ENCODE peak calls at places on chromosomes 3 and 15, in nine cellular contexts. E, Z, V, B, Q, A, X, W and O are unnamed samples.
A peak's percentile ranks its signal among the peaks of the same experiment; 100 is the strongest.

GRCh38 chr3:188218571-188218970 is 64.6 kb downstream of the LPP start:
- DNase-seq in X (no peak), W (no peak), A (no peak), Z (no peak), B (no peak), E (no peak), V (no peak), Q (no peak), O (no peak)

GRCh38 chr3:58526124-58526957 is 10.6 kb downstream of the ACOX2 start:
- DNase-seq in V (peak; percentile 96), B (peak; percentile 89), X (no peak), Z (peak; percentile 94), A (peak; percentile 94), Q (peak; percentile 91), W (no peak), E (no peak), O (peak; percentile 96)

GRCh38 chr15:55897560-55898336 is 95.7 kb downstream of the NEDD4 start:
- DNase-seq in X (no peak), V (peak; percentile 62), Z (peak; percentile 61), E (no peak), Q (peak; percentile 73), A (peak; percentile 51), W (no peak), B (peak; percentile 20), O (peak; percentile 73)

GRCh38 chr3:195247863-195248189 is 23.1 kb downstream of the XXYLT1 start:
- DNase-seq in Z (no peak), A (no peak), Q (no peak), W (no peak), E (no peak), X (peak; percentile 24), B (no peak), V (no peak), O (no peak)

GRCh38 chr15:96332854-96333193 is 2.3 kb downstream of the NR2F2 start:
- DNase-seq in X (no peak), Z (no peak), E (no peak), Q (peak; percentile 54), V (peak; percentile 31), B (no peak), A (peak; percentile 44), W (no peak), O (peak; percentile 30)

GRCh38 chr3:172675371-172676193 is 35.3 kb downstream of the NCEH1 start:
- DNase-seq in Q (peak; percentile 74), E (no peak), V (peak; percentile 69), W (no peak), A (peak; percentile 41), Z (peak; percentile 65), B (peak; percentile 30), X (no peak), O (peak; percentile 77)

GRCh38 chr3:112027839-112028238 is 6.7 kb upstream of the TMPRSS7 start:
- DNase-seq in B (no peak), W (no peak), V (no peak), Z (no peak), E (no peak), A (no peak), Q (no peak), X (no peak), O (peak; percentile 18)

GRCh38 chr3:32375596-32375930 is 16.1 kb upstream of the CMTM7 start:
- DNase-seq in W (no peak), B (no peak), Q (no peak), A (no peak), V (no peak), E (no peak), X (no peak), Z (no peak), O (peak; percentile 88)

GRCh38 chr3:188153498-188153948 is 434 bp upstream of the LPP start:
- DNase-seq in Q (peak; percentile 95), X (peak; percentile 91), V (peak; percentile 90), E (no peak), B (peak; percentile 94), A (peak; percentile 96), Z (peak; percentile 97), W (no peak), O (peak; percentile 97)

GRCh38 chr3:149473991-149474819 is at the start of gene TM4SF4:
- DNase-seq in X (no peak), Z (no peak), Q (no peak), A (no peak), E (no peak), V (no peak), W (no peak), B (no peak), O (no peak)

GRCh38 chr3:71542548-71543370 is 40.8 kb downstream of the FOXP1 start:
- DNase-seq in W (peak; percentile 60), B (peak; percentile 94), E (no peak), A (peak; percentile 96), Q (peak; percentile 96), V (peak; percentile 92), X (peak; percentile 86), Z (peak; percentile 92), O (peak; percentile 89)

GRCh38 chr3:11522398-11522715 is 121.4 kb downstream of the VGLL4 start:
- DNase-seq in Z (peak; percentile 63), Q (no peak), W (no peak), B (no peak), A (peak; percentile 35), X (no peak), V (peak; percentile 32), E (no peak), O (no peak)

GRCh38 chr15:37015025-37015424 is 85.3 kb downstream of the MEIS2 start:
- DNase-seq in A (peak; percentile 90), V (peak; percentile 88), Q (peak; percentile 80), B (peak; percentile 91), Z (no peak), W (no peak), X (no peak), E (no peak), O (peak; percentile 82)

GRCh38 chr3:77898621-77899020 is 858.7 kb downstream of the ROBO2 start:
- DNase-seq in A (no peak), Z (no peak), W (no peak), V (no peak), X (no peak), B (no peak), Q (no peak), E (no peak), O (no peak)

GRCh38 chr3:152113992-152114651 is 154.6 kb upstream of the MBNL1 start:
- DNase-seq in E (no peak), V (no peak), Z (peak; percentile 28), Q (peak; percentile 82), B (no peak), A (no peak), X (no peak), W (no peak), O (no peak)

GRCh38 chr3:120544361-120544760 is 51.8 kb upstream of the NDUFB4 start:
- DNase-seq in Z (no peak), Q (no peak), A (no peak), W (no peak), V (no peak), B (no peak), E (no peak), X (no peak), O (no peak)
- TF ChIP-seq CTCF in Z (no peak), Q (no peak), A (no peak), W (no peak), V (no peak), B (no peak), E (no peak), X (no peak), O (no peak)

GRCh38 chr15:31361764-31362120 is 35.1 kb downstream of the KLF13 start:
- DNase-seq in W (no peak), E (no peak), A (no peak), B (no peak), X (no peak), Q (no peak), V (no peak), Z (no peak), O (peak; percentile 25)
- H3K4me3 ChIP-seq in W (no peak overlapping the region), E (peak overlapping the region; percentile 43), A (no peak overlapping the region), B (no peak overlapping the region), X (no peak overlapping the region), Q (no peak overlapping the region), V (no peak overlapping the region), Z (no peak overlapping the region), O (no peak overlapping the region)

GRCh38 chr15:53346583-53346982 is 412.9 kb downstream of the WDR72 start:
- DNase-seq in V (no peak), A (no peak), E (no peak), W (no peak), Z (no peak), B (no peak), X (no peak), Q (no peak), O (no peak)

GRCh38 chr15:53354905-53355304 is 404.6 kb downstream of the WDR72 start:
- DNase-seq in E (no peak), W (no peak), X (no peak), A (no peak), Q (no peak), V (no peak), Z (no peak), B (no peak), O (no peak)

GRCh38 chr15:53351373-53351772 is 408.1 kb downstream of the WDR72 start:
- DNase-seq in E (no peak), X (no peak), V (no peak), Q (no peak), Z (no peak), A (no peak), W (no peak), B (no peak), O (no peak)
- TF ChIP-seq CTCF in E (no peak), X (no peak), V (no peak), Q (no peak), Z (no peak), A (no peak), W (no peak), B (no peak), O (no peak)

GRCh38 chr3:121769246-121769645 is 19.7 kb upstream of the GOLGB1 start:
- DNase-seq in E (no peak), X (no peak), Q (no peak), W (no peak), Z (no peak), V (no peak), A (no peak), B (no peak), O (no peak)
- H3K4me3 ChIP-seq in E (no peak overlapping the region), X (no peak overlapping the region), Q (no peak overlapping the region), W (no peak overlapping the region), Z (no peak overlapping the region), V (no peak overlapping the region), A (no peak overlapping the region), B (no peak overlapping the region), O (no peak overlapping the region)

GRCh38 chr3:66037986-66038369 is 740 bp downstream of the MAGI1 start:
- DNase-seq in Z (no peak), W (peak; percentile 56), B (no peak), E (no peak), X (peak; percentile 80), Q (no peak), A (peak; percentile 14), V (no peak), O (no peak)

GRCh38 chr3:66038384-66038725 is 363 bp downstream of the MAGI1 start:
- DNase-seq in X (peak; percentile 79), A (no peak), Q (no peak), B (no peak), W (no peak), V (no peak), Z (no peak), E (no peak), O (no peak)

GRCh38 chr3:66038726-66039589 is at the start of gene MAGI1:
- DNase-seq in V (peak; percentile 94), Z (peak; percentile 95), B (peak; percentile 94), W (peak; percentile 88), X (peak; percentile 92), A (peak; percentile 96), E (no peak), Q (peak; percentile 96), O (peak; percentile 96)

GRCh38 chr3:66041116-66041515 is 2.4 kb upstream of the MAGI1 start:
- DNase-seq in X (no peak), W (no peak), V (peak; percentile 72), A (peak; percentile 88), Q (peak; percentile 71), E (no peak), B (peak; percentile 85), Z (peak; percentile 78), O (peak; percentile 42)

GRCh38 chr3:66039590-66039887 is 821 bp upstream of the MAGI1 start:
- DNase-seq in W (no peak), B (peak; percentile 38), V (peak; percentile 21), E (no peak), X (peak; percentile 79), Z (no peak), Q (peak; percentile 53), A (peak; percentile 60), O (peak; percentile 40)
- TF ChIP-seq CTCF in W (no peak), B (no peak), V (no peak), E (no peak), X (no peak), Z (no peak), Q (no peak), A (no peak), O (no peak)